ENCODE peak calls at places on chromosomes 11 and 22, in four cellular contexts. X is tibial nerve, Y is ovary, L is prostate gland. B is an unnamed sample.

GRCh38 chr22:44616882-44617655 is 84.9 kb upstream of the PRR5 start:
- DNase-seq in X (no peak), Y (no peak), L (no peak), B (no peak)

GRCh38 chr11:124302756-124303155 is 11.0 kb downstream of the OR8D1 start:
- DNase-seq in Y (no peak), L (no peak), X (no peak), B (no peak)

GRCh38 chr11:28984216-28984615 is 876.0 kb downstream of the METTL15 start:
- DNase-seq in Y (no peak), L (no peak), X (no peak), B (no peak)

GRCh38 chr11:12388171-12388570 is 10.8 kb downstream of the PARVA start:
- DNase-seq in X (no peak), Y (no peak), L (peak; percentile 43), B (peak; percentile 86)

GRCh38 chr11:86014221-86014620 is 54.7 kb downstream of the PICALM start:
- DNase-seq in X (no peak), Y (no peak), L (no peak), B (no peak)

GRCh38 chr22:48268771-48269552 is 1506.5 kb downstream of the TBC1D22A start:
- DNase-seq in Y (no peak), L (no peak), X (no peak), B (no peak)

GRCh38 chr22:47203554-47203991 is 441.1 kb downstream of the TBC1D22A start:
- DNase-seq in X (no peak), Y (peak; percentile 79), L (no peak), B (peak; percentile 91)

GRCh38 chr22:46076651-46077339 is 73.5 kb upstream of the PPARA start:
- DNase-seq in L (peak; percentile 44), Y (peak; percentile 48), X (no peak), B (no peak)

GRCh38 chr11:76761959-76762358 is 21.2 kb upstream of the TSKU start:
- DNase-seq in L (no peak), Y (no peak), X (no peak), B (no peak)

GRCh38 chr22:25420925-25421904 is 143.3 kb upstream of the GRK3 start:
- DNase-seq in X (no peak), Y (no peak), L (no peak), B (no peak)

GRCh38 chr22:46009730-46010129 is 32.8 kb upstream of the WNT7B start:
- DNase-seq in L (no peak), X (no peak), Y (no peak), B (no peak)

GRCh38 chr22:48660795-48661740 is 1166.6 kb downstream of the BRD1 start:
- DNase-seq in X (no peak), Y (no peak), L (no peak), B (no peak)

GRCh38 chr11:60970369-60970774 is 1.1 kb upstream of the CD6 start:
- DNase-seq in L (no peak), X (peak; percentile 41), Y (peak; percentile 54), B (no peak)

GRCh38 chr11:44559207-44559943 is 6.1 kb upstream of the CD82 start:
- DNase-seq in Y (no peak), X (no peak), L (no peak), B (no peak)

GRCh38 chr11:108122166-108122628 is 830 bp downstream of the ACAT1 start:
- DNase-seq in L (no peak), X (no peak), Y (no peak), B (no peak)

GRCh38 chr11:124823512-124824376 is 23.5 kb upstream of the MSANTD2 start:
- DNase-seq in X (no peak), L (no peak), Y (no peak), B (no peak)

GRCh38 chr11:74123008-74123448 is 47.8 kb downstream of the C2CD3 start:
- DNase-seq in X (peak; percentile 9), L (no peak), Y (no peak), B (no peak)

GRCh38 chr11:94104734-94105133 is 23.9 kb upstream of the PANX1 start:
- DNase-seq in Y (no peak), L (no peak), X (no peak), B (no peak)

GRCh38 chr11:125155767-125156166 is 8.8 kb upstream of the PKNOX2 start:
- DNase-seq in Y (no peak), X (no peak), L (no peak), B (no peak)

GRCh38 chr11:32052218-32052617 is 38.7 kb upstream of the RCN1 start:
- DNase-seq in X (peak; percentile 72), Y (peak; percentile 56), L (peak; percentile 48), B (no peak)

GRCh38 chr11:102546923-102547471 is 16.4 kb upstream of the MMP7 start:
- DNase-seq in Y (no peak), X (no peak), L (no peak), B (no peak)

GRCh38 chr11:33412231-33412630 is 155.1 kb downstream of the HIPK3 start:
- DNase-seq in X (no peak), Y (no peak), L (no peak), B (no peak)

GRCh38 chr22:39924286-39924685 is 23.4 kb downstream of the GRAP2 start:
- DNase-seq in Y (no peak), L (no peak), X (no peak), B (peak; percentile 66)
- H3K4me1 ChIP-seq in Y (no peaks in the 10 kb centered on the region), L (no peaks in the 10 kb centered on the region), X (no peaks in the 10 kb centered on the region), B (peaks cover 13% of the 10 kb centered on the region)

GRCh38 chr22:24007253-24008021 is 2.2 kb upstream of the GSTT4 start:
- DNase-seq in X (no peak), Y (no peak), L (no peak), B (no peak)

GRCh38 chr22:24006914-24007214 is 1.6 kb upstream of the GSTT4 start:
- DNase-seq in L (no peak), X (no peak), Y (no peak), B (no peak)

GRCh38 chr22:24003887-24004286 is 1.4 kb downstream of the GSTT4 start:
- DNase-seq in Y (no peak), L (no peak), X (no peak), B (no peak)

GRCh38 chr22:24006207-24006913 is 1.1 kb upstream of the GSTT4 start:
- DNase-seq in X (no peak), Y (no peak), L (no peak), B (no peak)

DNA sequence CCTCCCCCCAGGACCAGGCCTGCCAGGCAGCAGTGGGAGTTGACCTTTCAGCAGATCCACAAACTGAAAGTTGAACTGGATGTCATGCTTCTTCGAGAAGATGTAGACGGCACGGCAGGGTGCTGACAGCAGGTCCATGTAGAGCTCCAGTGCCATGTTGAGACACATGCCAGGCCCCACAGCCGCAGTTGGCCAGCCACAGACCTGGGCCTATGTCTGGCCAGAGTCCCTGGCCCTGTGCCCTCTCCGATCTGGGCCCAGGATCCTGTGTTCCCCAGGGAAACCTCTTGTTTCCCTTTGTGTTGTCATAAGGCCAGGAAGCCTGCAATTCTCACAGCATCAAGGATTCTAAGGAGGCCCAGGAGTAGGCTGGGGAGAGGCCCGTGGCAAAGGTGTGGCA is at the start of gene GSTT4:
- DNase-seq in X (no peak), L (no peak), Y (no peak), B (no peak)
- TF ChIP-seq POLR2A in X (no peak), L (no peak), Y (no peak), B (no peak)

GRCh38 chr11:128496249-128496648 is 91.1 kb downstream of the ETS1 start:
- DNase-seq in X (no peak), L (no peak), Y (no peak), B (no peak)
- H3K4me1 ChIP-seq in X (peaks cover 88% of the 10 kb centered on the region), L (peaks cover 15% of the 10 kb centered on the region), Y (peaks cover 42% of the 10 kb centered on the region), B (peaks cover 100% of the 10 kb centered on the region)

GRCh38 chr22:50576806-50577696 is 1.2 kb downstream of the CPT1B start:
- DNase-seq in Y (no peak), L (no peak), X (no peak), B (no peak)
- TF ChIP-seq POLR2A in Y (no peak), L (no peak), X (no peak), B (no peak)

GRCh38 chr11:1831338-1832180 is 3.2 kb upstream of the SYT8 start:
- DNase-seq in X (no peak), Y (no peak), L (no peak), B (no peak)
- H3K4me1 ChIP-seq in X (peaks cover 65% of the 10 kb centered on the region), Y (no peaks in the 10 kb centered on the region), L (peaks cover 10% of the 10 kb centered on the region), B (peaks cover 14% of the 10 kb centered on the region)

GRCh38 chr22:19478086-19478392 is 954 bp downstream of the UFD1 start:
- DNase-seq in L (no peak), Y (no peak), X (no peak), B (no peak)

GRCh38 chr22:19480789-19481188 is 1.1 kb downstream of the CDC45 start:
- DNase-seq in Y (no peak), L (no peak), X (no peak), B (no peak)

GRCh38 chr22:19478466-19479357 is at the start of gene UFD1:
- DNase-seq in Y (peak; percentile 88), X (peak; percentile 53), L (peak; percentile 71), B (peak; percentile 97)

GRCh38 chr22:19480173-19480568 is 451 bp downstream of the CDC45 start:
- DNase-seq in L (no peak), Y (no peak), X (no peak), B (no peak)

DNA sequence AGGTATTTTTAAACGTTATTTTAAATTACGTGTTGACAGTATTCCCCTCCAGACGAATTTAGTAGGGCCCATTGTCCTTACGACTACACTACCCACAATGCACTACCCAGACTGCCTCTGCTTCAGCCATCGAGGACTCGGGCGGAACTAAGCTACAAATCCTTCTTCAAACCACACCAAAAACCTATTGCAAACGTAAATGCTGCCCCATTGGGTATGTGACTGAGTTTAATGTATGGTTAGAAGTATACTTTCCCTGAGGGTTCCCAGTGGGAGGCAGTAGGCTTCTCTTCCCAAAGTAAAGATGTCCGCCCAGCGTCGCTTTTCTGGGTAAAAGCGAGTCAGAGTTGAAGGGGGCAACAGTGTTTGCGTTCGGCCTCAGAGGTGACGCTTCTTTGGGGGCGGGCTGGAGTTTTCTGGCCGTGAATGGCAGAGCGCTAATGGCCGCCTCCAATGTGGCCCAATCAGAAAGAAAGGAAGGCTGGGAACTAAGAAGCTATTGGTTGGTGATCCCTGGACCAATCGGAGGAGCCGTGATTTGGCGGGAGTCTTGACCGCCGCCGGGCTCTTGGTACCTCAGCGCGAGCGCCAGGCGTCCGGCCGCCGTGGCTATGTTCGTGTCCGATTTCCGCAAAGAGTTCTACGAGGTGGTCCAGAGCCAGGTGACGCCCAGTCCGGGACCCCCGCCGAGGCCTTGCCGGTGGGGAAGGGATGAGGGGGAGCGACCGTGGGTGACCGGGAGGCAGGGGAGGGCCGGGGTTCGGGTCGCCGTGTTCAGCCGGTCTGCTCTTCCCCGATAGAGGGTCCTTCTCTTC is at the start of gene CDC45:
- DNase-seq in L (peak; percentile 98), X (peak; percentile 95), Y (peak; percentile 93), B (peak; percentile 99)
- TF ChIP-seq POLR2A in L (peak; percentile 19), X (no peak), Y (no peak), B (no peak)

GRCh38 chr11:8811571-8811970 is 99.4 kb upstream of the AKIP1 start:
- DNase-seq in Y (no peak), L (no peak), X (no peak), B (no peak)

GRCh38 chr11:8809185-8809584 is 101.8 kb upstream of the AKIP1 start:
- DNase-seq in X (no peak), Y (no peak), L (no peak), B (no peak)

GRCh38 chr11:8809605-8810272 is 101.2 kb upstream of the AKIP1 start:
- DNase-seq in X (no peak), L (no peak), Y (no peak), B (no peak)

GRCh38 chr11:8812438-8812837 is 98.6 kb upstream of the AKIP1 start:
- DNase-seq in X (peak; percentile 57), Y (peak; percentile 36), L (no peak), B (no peak)

GRCh38 chr11:8810331-8811301 is 100.4 kb upstream of the AKIP1 start:
- DNase-seq in Y (peak; percentile 90), L (peak; percentile 83), X (peak; percentile 57), B (no peak)
- H3K4me1 ChIP-seq in Y (peaks cover 30% of the 10 kb centered on the region), L (no peaks in the 10 kb centered on the region), X (peaks cover 75% of the 10 kb centered on the region), B (peaks cover 74% of the 10 kb centered on the region)